ENCODE peak calls at places on chromosomes 16 and 17, in nine cellular contexts. Z, U, W, K, G, J, V, A and L are unnamed samples.

GRCh38 chr17:19284005-19284959 is 47.1 kb downstream of the EPN2 start:
- DNase-seq in Z (no peak), U (peak; percentile 62), W (no peak), K (no peak), G (no peak), J (no peak), V (no peak), A (no peak), L (no peak)

GRCh38 chr17:45270828-45271418 is 9.0 kb upstream of the SPATA32 start:
- DNase-seq in Z (no peak), U (peak; percentile 63), W (peak; percentile 64), K (peak; percentile 15), G (no peak), J (peak; percentile 49), V (no peak), A (peak; percentile 83), L (no peak)

GRCh38 chr16:15742716-15743115 is 92.7 kb downstream of the NDE1 start:
- DNase-seq in Z (no peak), U (no peak), W (no peak), K (no peak), G (no peak), J (no peak), V (no peak), A (no peak), L (no peak)

GRCh38 chr17:78492116-78492799 is 84.9 kb downstream of the DNAH17 start:
- DNase-seq in Z (no peak), U (no peak), W (no peak), K (no peak), G (no peak), J (no peak), V (no peak), A (no peak), L (no peak)

GRCh38 chr17:80111702-80112470 is 10.5 kb downstream of the GAA start:
- DNase-seq in Z (no peak), U (no peak), W (no peak), K (no peak), G (no peak), J (no peak), V (no peak), A (peak; percentile 52), L (no peak)

GRCh38 chr17:4634981-4635380 is 6.5 kb downstream of the ALOX15 start:
- DNase-seq in Z (no peak), U (no peak), W (no peak), K (no peak), G (no peak), J (no peak), V (no peak), A (no peak), L (no peak)

GRCh38 chr16:9534759-9535158 is 443.3 kb downstream of the HAPSTR1 start:
- DNase-seq in Z (no peak), U (no peak), W (no peak), K (no peak), G (no peak), J (no peak), V (no peak), A (no peak), L (no peak)

GRCh38 chr16:1494129-1494640 is 1.0 kb downstream of the TELO2 start:
- DNase-seq in Z (no peak), U (no peak), W (peak; percentile 24), K (peak; percentile 24), G (no peak), J (no peak), V (no peak), A (peak; percentile 60), L (peak; percentile 50)

GRCh38 chr17:7404737-7405412 is 978 bp upstream of the TMEM256 start:
- DNase-seq in Z (no peak), U (no peak), W (peak; percentile 78), K (no peak), G (no peak), J (peak; percentile 41), V (no peak), A (peak; percentile 90), L (no peak)

GRCh38 chr17:412211-413015 is 59.8 kb upstream of the RPH3AL start:
- DNase-seq in Z (peak; percentile 74), U (no peak), W (peak; percentile 77), K (peak; percentile 38), G (no peak), J (peak; percentile 36), V (peak; percentile 53), A (peak; percentile 87), L (peak; percentile 49)

GRCh38 chr17:40443988-40444899 is 994 bp downstream of the IGFBP4 start:
- DNase-seq in Z (no peak), U (no peak), W (peak; percentile 31), K (no peak), G (no peak), J (no peak), V (no peak), A (no peak), L (peak; percentile 16)

GRCh38 chr16:89139907-89140361 is 31.6 kb upstream of the CDH15 start:
- DNase-seq in Z (no peak), U (no peak), W (no peak), K (peak; percentile 11), G (no peak), J (no peak), V (no peak), A (no peak), L (no peak)

GRCh38 chr16:72626623-72627022 is 421.3 kb downstream of the ZFHX3 start:
- DNase-seq in Z (no peak), U (no peak), W (no peak), K (no peak), G (no peak), J (no peak), V (no peak), A (no peak), L (no peak)

GRCh38 chr17:42270175-42270545 is 6.0 kb downstream of the STAT5B start:
- DNase-seq in Z (no peak), U (no peak), W (no peak), K (no peak), G (no peak), J (no peak), V (no peak), A (no peak), L (peak; percentile 71)

GRCh38 chr17:193841-194806 is 12.7 kb upstream of the DOC2B start:
- DNase-seq in Z (peak; percentile 68), U (no peak), W (no peak), K (no peak), G (no peak), J (no peak), V (peak; percentile 2), A (no peak), L (no peak)

GRCh38 chr17:6752068-6752909 is 3.6 kb upstream of the XAF1 start:
- DNase-seq in Z (no peak), U (no peak), W (no peak), K (no peak), G (no peak), J (no peak), V (no peak), A (no peak), L (peak; percentile 62)

GRCh38 chr17:76388966-76389888 is 4.8 kb downstream of the SPHK1 start:
- DNase-seq in Z (no peak), U (no peak), W (no peak), K (no peak), G (no peak), J (no peak), V (no peak), A (no peak), L (no peak)